ENCODE peak calls at places on chromosome 9, in ten cellular contexts. H is glutamatergic neuron; X is BJ; O is WTC11; J is tibial artery; V is neural progenitor cell; M is AG10803; Q is activated CD8-positive, alpha-beta T cell treated with anti-CD3 and anti-CD28 coated beads for 36 hours; L is tibial nerve; D is fibroblast of lung. G is an unnamed sample.

GRCh38 chr9:22654833-22655232 is 208.2 kb downstream of the DMRTA1 start:
- DNase-seq in D (peak), X (no peak), L (no peak), V (no peak), M (no peak), J (no peak), O (no peak), H (no peak), Q (no peak), G (no peak)

GRCh38 chr9:34049630-34050384 is 1.1 kb upstream of the UBAP2 start:
- DNase-seq in J (no peak), D (no peak), V (peak), O (peak), M (no peak), H (no peak), Q (peak), L (no peak), X (no peak), G (no peak)

GRCh38 chr9:110835404-110835803 is 166.8 kb downstream of the MUSK start:
- DNase-seq in V (no peak), X (peak), M (peak), L (no peak), J (no peak), D (peak), Q (no peak), H (no peak), O (no peak), G (peak)

GRCh38 chr9:1979815-1980367 is 35.3 kb upstream of the SMARCA2 start:
- DNase-seq in V (no peak), Q (no peak), L (peak), H (no peak), X (peak), D (peak), M (peak), O (no peak), J (no peak), G (no peak)

GRCh38 chr9:127910613-127911205 is 6.1 kb downstream of the ST6GALNAC4 start:
- DNase-seq in D (peak), L (no peak), X (no peak), M (peak), H (no peak), J (no peak), V (no peak), Q (no peak), O (no peak), G (no peak)

GRCh38 chr9:15622596-15622995 is 69.8 kb downstream of the CCDC171 start:
- DNase-seq in H (no peak), L (no peak), X (no peak), V (no peak), O (no peak), Q (no peak), D (peak), J (no peak), M (peak), G (no peak)

GRCh38 chr9:37953204-37953774 is 49.4 kb upstream of the SLC25A51 start:
- DNase-seq in J (no peak), O (no peak), V (no peak), M (no peak), H (no peak), L (no peak), X (no peak), D (no peak), Q (no peak), G (no peak)

GRCh38 chr9:116733010-116733641 is 46.0 kb downstream of the TRIM32 start:
- DNase-seq in O (no peak), Q (no peak), L (no peak), J (no peak), V (no peak), M (no peak), X (no peak), H (no peak), D (no peak), G (no peak)

GRCh38 chr9:126415741-126416370 is 89.2 kb downstream of the MVB12B start:
- DNase-seq in H (no peak), Q (no peak), J (no peak), V (no peak), D (no peak), X (no peak), L (no peak), O (no peak), M (no peak), G (no peak)

GRCh38 chr9:135038826-135039225 is 48.6 kb upstream of the OLFM1 start:
- DNase-seq in V (no peak), M (no peak), L (no peak), X (no peak), J (peak), H (no peak), Q (no peak), O (no peak), D (no peak), G (no peak)

GRCh38 chr9:126857261-126857960 is 3.0 kb upstream of the ZBTB34 start:
- DNase-seq in M (peak), X (no peak), O (no peak), Q (no peak), V (no peak), L (no peak), D (no peak), J (no peak), H (no peak), G (no peak)

GRCh38 chr9:109331353-109331752 is 10.5 kb upstream of the EPB41L4B start:
- DNase-seq in Q (no peak), H (no peak), J (peak), L (no peak), D (peak), V (no peak), O (no peak), M (peak), X (no peak), G (no peak)

GRCh38 chr9:93303258-93303771 is 119.4 kb downstream of the WNK2 start:
- DNase-seq in O (peak), H (no peak), J (peak), X (no peak), V (no peak), D (no peak), L (no peak), M (no peak), Q (no peak), G (no peak)

DNA sequence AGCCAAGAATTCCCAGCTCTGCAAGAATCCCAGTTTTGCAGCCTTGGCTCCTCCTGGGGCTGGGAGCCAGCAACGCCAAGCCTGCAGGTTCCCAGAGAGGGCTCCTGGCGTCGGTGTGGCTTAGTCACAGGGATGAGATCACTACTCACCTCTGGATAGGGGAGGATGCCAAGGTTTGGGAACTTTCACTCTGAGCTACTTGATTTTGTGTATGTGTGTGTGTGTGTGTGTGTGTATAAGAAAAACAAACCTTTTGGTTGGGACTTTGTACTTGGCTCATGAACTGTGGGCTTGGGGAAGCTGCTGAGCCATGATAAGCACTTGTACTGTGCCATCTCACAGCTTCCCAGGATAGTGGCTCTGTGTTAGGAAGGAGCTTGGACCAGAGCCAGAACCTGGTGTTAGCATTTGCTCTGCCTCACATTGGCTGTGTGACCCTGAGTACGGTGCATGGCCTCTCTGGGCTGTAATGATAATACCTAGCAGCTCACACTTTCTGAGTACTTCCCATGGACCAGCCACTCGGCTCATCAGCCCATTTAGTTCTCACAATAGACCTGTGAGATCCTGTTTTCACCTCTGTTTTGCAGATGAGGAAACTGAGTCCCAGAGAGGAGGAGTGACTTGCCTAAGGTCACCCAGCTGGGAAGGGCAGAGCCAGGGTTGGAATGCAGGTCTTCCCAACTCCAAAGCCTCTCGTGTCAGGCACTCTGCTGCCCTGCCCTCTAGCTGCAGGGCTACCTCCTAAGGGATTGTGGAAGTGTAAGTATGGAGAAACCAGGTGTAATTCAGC is 41.4 kb upstream of the DAB2IP start:
- DNase-seq in O (no peak), M (peak), L (no peak), D (peak), V (no peak), X (no peak), Q (no peak), H (no peak), J (peak), G (peak)
- TF ChIP-seq CTCF in O (no peak), M (no peak), L (no peak), D (no peak), V (no peak), X (no peak), Q (no peak), H (no peak), J (no peak), G (no peak)

DNA sequence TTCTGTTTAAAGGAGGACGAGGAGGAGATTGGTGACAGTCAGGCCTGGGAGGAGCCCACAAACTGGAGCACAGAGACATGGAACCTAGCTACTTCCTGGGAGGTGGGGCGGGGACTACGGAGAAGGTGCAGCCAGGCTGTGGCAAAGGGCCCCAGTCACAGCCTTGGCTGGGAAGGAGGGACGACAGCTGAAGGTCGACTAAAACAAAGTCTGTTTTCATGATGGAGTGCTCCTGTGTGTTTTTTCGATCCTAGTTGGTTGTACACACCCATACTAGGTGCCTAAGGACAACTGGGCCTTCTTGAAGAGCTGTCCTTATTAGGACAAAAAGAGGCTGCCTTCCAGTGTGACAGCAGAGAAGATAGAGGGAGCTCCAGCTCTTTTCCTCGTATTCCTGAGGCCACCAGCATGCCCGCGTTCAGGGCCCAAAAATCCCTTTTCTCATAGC is 2.9 kb downstream of the CCDC107 start:
- DNase-seq in H (no peak), M (peak), L (no peak), X (no peak), O (no peak), Q (no peak), J (peak), V (peak), D (no peak), G (no peak)
- TF ChIP-seq CTCF in H (no peak), M (peak), L (no peak), X (peak), O (no peak), Q (no peak), J (no peak), V (peak), D (peak), G (peak)

GRCh38 chr9:107299437-107299836 is 16.4 kb downstream of the RAD23B start:
- DNase-seq in O (no peak), M (no peak), D (no peak), V (no peak), X (no peak), J (no peak), H (no peak), L (no peak), Q (no peak), G (no peak)
- TF ChIP-seq CTCF in O (no peak), M (peak), D (no peak), V (no peak), X (peak), J (no peak), H (peak), L (no peak), Q (peak), G (peak)

GRCh38 chr9:70439991-70440706 is 25.7 kb upstream of the KLF9 start:
- DNase-seq in V (no peak), O (no peak), H (no peak), X (no peak), D (peak), L (no peak), M (no peak), Q (no peak), J (no peak), G (peak)
- TF ChIP-seq CTCF in V (no peak), O (no peak), H (no peak), X (no peak), D (no peak), L (no peak), M (no peak), Q (no peak), J (no peak), G (no peak)

GRCh38 chr9:95719354-95719753 is 156.1 kb upstream of the ERCC6L2 start:
- DNase-seq in V (no peak), H (no peak), D (no peak), M (no peak), X (no peak), Q (no peak), O (no peak), L (no peak), J (no peak), G (no peak)
- TF ChIP-seq CTCF in V (no peak), H (no peak), D (no peak), M (no peak), X (no peak), Q (no peak), O (no peak), L (no peak), J (no peak), G (no peak)

G was measured in AG04450.